ENCODE peak calls at places on chromosomes 6 and 20, in ten cellular contexts. Z is uterus; C is amygdala; K is amniotic epithelial cell; Y is fibroblast of mammary gland; X is NCI-H2029; S is omental fat pad; E is iris pigment epithelial cell; O is lower lobe of right lung; T is stimulated activated CD8-positive, alpha-beta memory T cell treated with anti-CD3 and anti-CD28 coated beads, Interleukin-7, amount 100 ng/mL, for 4 hours. V is an unnamed sample.

GRCh38 chr6:126537437-126537836 is 197.5 kb downstream of the CENPW start:
- DNase-seq in Z (no peak), C (no peak), K (no peak), Y (no peak), X (no peak), S (no peak), E (no peak), O (no peak), T (no peak), V (no peak)

GRCh38 chr6:132483779-132484679 is 28.9 kb downstream of the STX7 start:
- DNase-seq in Z (no peak), C (no peak), K (peak), Y (peak), X (peak), S (no peak), E (peak), O (no peak), T (peak), V (peak)

GRCh38 chr6:113004691-113005270 is 657.7 kb downstream of the RFPL4B start:
- DNase-seq in Z (no peak), C (no peak), K (peak), Y (no peak), X (no peak), S (no peak), E (no peak), O (no peak), T (no peak), V (no peak)

GRCh38 chr6:149938571-149939462 is 3.0 kb upstream of the ULBP2 start:
- DNase-seq in Z (no peak), C (no peak), K (no peak), Y (no peak), X (no peak), S (no peak), E (peak), O (no peak), T (peak), V (no peak)

GRCh38 chr6:167396659-167397490 is 72.0 kb downstream of the TTLL2 start:
- DNase-seq in Z (no peak), C (no peak), K (no peak), Y (no peak), X (peak), S (no peak), E (no peak), O (no peak), T (no peak), V (no peak)

GRCh38 chr20:34072778-34073177 is 39.3 kb downstream of the EIF2S2 start:
- DNase-seq in Z (no peak), C (no peak), K (no peak), Y (no peak), X (no peak), S (no peak), E (no peak), O (no peak), T (no peak), V (no peak)

GRCh38 chr6:89371849-89372505 is 19.5 kb upstream of the UBE2J1 start:
- DNase-seq in Z (peak), C (peak), K (peak), Y (peak), X (peak), S (peak), E (peak), O (peak), T (peak), V (peak)

GRCh38 chr6:167077241-167077932 is 45.5 kb upstream of the CCR6 start:
- DNase-seq in Z (no peak), C (no peak), K (no peak), Y (no peak), X (no peak), S (no peak), E (no peak), O (no peak), T (no peak), V (peak)

GRCh38 chr6:56853541-56853940 is 101.4 kb upstream of the BEND6 start:
- DNase-seq in Z (no peak), C (no peak), K (no peak), Y (no peak), X (no peak), S (no peak), E (no peak), O (no peak), T (no peak), V (no peak)

GRCh38 chr6:27472182-27472616 is 706 bp downstream of the ZNF184 start:
- DNase-seq in Z (peak), C (no peak), K (peak), Y (peak), X (peak), S (peak), E (peak), O (peak), T (peak), V (peak)

GRCh38 chr6:16374796-16375195 is 136.4 kb downstream of the GMPR start:
- DNase-seq in Z (no peak), C (no peak), K (no peak), Y (no peak), X (no peak), S (no peak), E (no peak), O (peak), T (no peak), V (no peak)